ENCODE peak calls at places on chromosomes 13 and 19, in ten cellular contexts. One of them, this sample, is unnamed. For H3K27me3, the result is how much of the 10 kb centered on the place peaks cover.

GRCh38 chr19:3725640-3726310 is 17.6 kb downstream of the TJP3 start:
- DNase-seq in body of pancreas: peak
- DNase-seq in AG04450: no peak
- DNase-seq in CD8-positive, alpha-beta memory T cell: no peak
- DNase-seq in naive thymus-derived CD4-positive, alpha-beta T cell: no peak
- DNase-seq in stomach: peak
- DNase-seq in K562: no peak
- DNase-seq in IMR-90: no peak
- DNase-seq in endothelial cell of umbilical vein: no peak
- DNase-seq in endodermal cell: peak
- DNase-seq in this sample: no peak

GRCh38 chr13:42041684-42042035 is 6.8 kb upstream of the DGKH start:
- DNase-seq in body of pancreas: peak
- DNase-seq in AG04450: no peak
- DNase-seq in IMR-90: peak
- DNase-seq in endodermal cell: peak
- DNase-seq in naive thymus-derived CD4-positive, alpha-beta T cell: no peak
- DNase-seq in stomach: peak
- DNase-seq in K562: peak
- DNase-seq in endothelial cell of umbilical vein: no peak
- DNase-seq in CD8-positive, alpha-beta memory T cell: no peak
- DNase-seq in this sample: peak

GRCh38 chr19:11130824-11131455 is 24.6 kb downstream of the SPC24 start:
- DNase-seq in stomach: peak
- DNase-seq in endodermal cell: peak
- DNase-seq in CD8-positive, alpha-beta memory T cell: peak
- DNase-seq in K562: peak
- DNase-seq in naive thymus-derived CD4-positive, alpha-beta T cell: peak
- DNase-seq in body of pancreas: peak
- DNase-seq in endothelial cell of umbilical vein: peak
- DNase-seq in IMR-90: peak
- DNase-seq in AG04450: peak
- DNase-seq in this sample: peak

GRCh38 chr19:57010541-57010940 is 109.2 kb upstream of the USP29 start:
- DNase-seq in endodermal cell: no peak
- DNase-seq in body of pancreas: no peak
- DNase-seq in CD8-positive, alpha-beta memory T cell: no peak
- DNase-seq in K562: no peak
- DNase-seq in IMR-90: no peak
- DNase-seq in endothelial cell of umbilical vein: no peak
- DNase-seq in AG04450: no peak
- DNase-seq in stomach: no peak
- DNase-seq in naive thymus-derived CD4-positive, alpha-beta T cell: no peak
- DNase-seq in this sample: no peak

GRCh38 chr19:42552086-42553065 is 24.1 kb upstream of the CEACAM1 start:
- DNase-seq in naive thymus-derived CD4-positive, alpha-beta T cell: no peak
- DNase-seq in IMR-90: no peak
- DNase-seq in CD8-positive, alpha-beta memory T cell: no peak
- DNase-seq in AG04450: no peak
- DNase-seq in stomach: peak
- DNase-seq in K562: no peak
- DNase-seq in body of pancreas: no peak
- DNase-seq in endodermal cell: no peak
- DNase-seq in endothelial cell of umbilical vein: no peak
- DNase-seq in this sample: no peak

GRCh38 chr13:46962286-46962941 is 65.6 kb upstream of the HTR2A start:
- DNase-seq in body of pancreas: no peak
- DNase-seq in endodermal cell: no peak
- DNase-seq in K562: peak
- DNase-seq in naive thymus-derived CD4-positive, alpha-beta T cell: no peak
- DNase-seq in AG04450: no peak
- DNase-seq in stomach: no peak
- DNase-seq in endothelial cell of umbilical vein: no peak
- DNase-seq in CD8-positive, alpha-beta memory T cell: no peak
- DNase-seq in IMR-90: peak
- DNase-seq in this sample: peak

GRCh38 chr13:113812140-113813036 is 51.5 kb downstream of the GAS6 start:
- DNase-seq in K562: no peak
- DNase-seq in endothelial cell of umbilical vein: no peak
- DNase-seq in stomach: no peak
- DNase-seq in naive thymus-derived CD4-positive, alpha-beta T cell: no peak
- DNase-seq in IMR-90: no peak
- DNase-seq in CD8-positive, alpha-beta memory T cell: no peak
- DNase-seq in AG04450: no peak
- DNase-seq in body of pancreas: no peak
- DNase-seq in endodermal cell: no peak
- DNase-seq in this sample: no peak

GRCh38 chr13:79663977-79664636 is 183.2 kb downstream of the NDFIP2 start:
- DNase-seq in endothelial cell of umbilical vein: no peak
- DNase-seq in naive thymus-derived CD4-positive, alpha-beta T cell: no peak
- DNase-seq in body of pancreas: no peak
- DNase-seq in IMR-90: no peak
- DNase-seq in K562: no peak
- DNase-seq in AG04450: no peak
- DNase-seq in CD8-positive, alpha-beta memory T cell: no peak
- DNase-seq in endodermal cell: no peak
- DNase-seq in stomach: no peak
- DNase-seq in this sample: no peak

GRCh38 chr13:26584713-26585112 is 27.2 kb downstream of the WASF3 start:
- DNase-seq in K562: no peak
- DNase-seq in body of pancreas: no peak
- DNase-seq in stomach: no peak
- DNase-seq in IMR-90: peak
- DNase-seq in endodermal cell: no peak
- DNase-seq in naive thymus-derived CD4-positive, alpha-beta T cell: no peak
- DNase-seq in endothelial cell of umbilical vein: peak
- DNase-seq in AG04450: no peak
- DNase-seq in CD8-positive, alpha-beta memory T cell: no peak
- DNase-seq in this sample: no peak

GRCh38 chr19:5124111-5124855 is 155.4 kb downstream of the KDM4B start:
- DNase-seq in stomach: no peak
- DNase-seq in CD8-positive, alpha-beta memory T cell: no peak
- DNase-seq in body of pancreas: no peak
- DNase-seq in endothelial cell of umbilical vein: no peak
- DNase-seq in endodermal cell: no peak
- DNase-seq in K562: no peak
- DNase-seq in AG04450: no peak
- DNase-seq in IMR-90: no peak
- DNase-seq in naive thymus-derived CD4-positive, alpha-beta T cell: no peak
- DNase-seq in this sample: no peak

GRCh38 chr19:46579286-46579944 is 21.7 kb upstream of the CALM3 start:
- DNase-seq in K562: no peak
- DNase-seq in endothelial cell of umbilical vein: no peak
- DNase-seq in endodermal cell: peak
- DNase-seq in IMR-90: no peak
- DNase-seq in AG04450: no peak
- DNase-seq in body of pancreas: no peak
- DNase-seq in stomach: no peak
- DNase-seq in CD8-positive, alpha-beta memory T cell: peak
- DNase-seq in naive thymus-derived CD4-positive, alpha-beta T cell: peak
- DNase-seq in this sample: no peak

GRCh38 chr13:28322256-28322895 is 172.6 kb downstream of the FLT1 start:
- DNase-seq in endothelial cell of umbilical vein: peak
- DNase-seq in AG04450: no peak
- DNase-seq in CD8-positive, alpha-beta memory T cell: no peak
- DNase-seq in K562: no peak
- DNase-seq in stomach: no peak
- DNase-seq in body of pancreas: no peak
- DNase-seq in endodermal cell: no peak
- DNase-seq in naive thymus-derived CD4-positive, alpha-beta T cell: no peak
- DNase-seq in IMR-90: peak
- DNase-seq in this sample: no peak

GRCh38 chr13:29509999-29510586 is 85.4 kb downstream of the SLC7A1 start:
- DNase-seq in CD8-positive, alpha-beta memory T cell: no peak
- DNase-seq in naive thymus-derived CD4-positive, alpha-beta T cell: no peak
- DNase-seq in AG04450: no peak
- DNase-seq in body of pancreas: no peak
- DNase-seq in endodermal cell: no peak
- DNase-seq in IMR-90: peak
- DNase-seq in K562: no peak
- DNase-seq in stomach: no peak
- DNase-seq in endothelial cell of umbilical vein: no peak
- DNase-seq in this sample: no peak

GRCh38 chr19:2866495-2867024 is 575 bp upstream of the ZNF556 start:
- DNase-seq in AG04450: no peak
- DNase-seq in naive thymus-derived CD4-positive, alpha-beta T cell: no peak
- DNase-seq in endothelial cell of umbilical vein: no peak
- DNase-seq in stomach: no peak
- DNase-seq in IMR-90: no peak
- DNase-seq in endodermal cell: no peak
- DNase-seq in CD8-positive, alpha-beta memory T cell: no peak
- DNase-seq in body of pancreas: no peak
- DNase-seq in K562: no peak
- DNase-seq in this sample: no peak

GRCh38 chr19:49553451-49554271 is 25.9 kb downstream of the RCN3 start:
- DNase-seq in stomach: peak
- DNase-seq in naive thymus-derived CD4-positive, alpha-beta T cell: peak
- DNase-seq in endodermal cell: no peak
- DNase-seq in CD8-positive, alpha-beta memory T cell: no peak
- DNase-seq in K562: no peak
- DNase-seq in IMR-90: peak
- DNase-seq in endothelial cell of umbilical vein: peak
- DNase-seq in AG04450: no peak
- DNase-seq in body of pancreas: peak
- DNase-seq in this sample: no peak
- H3K27ac ChIP-seq in stomach: peak
- H3K27ac ChIP-seq in naive thymus-derived CD4-positive, alpha-beta T cell: peak
- H3K27ac ChIP-seq in endodermal cell: peak
- H3K27ac ChIP-seq in CD8-positive, alpha-beta memory T cell: no peak
- H3K27ac ChIP-seq in K562: no peak
- H3K27ac ChIP-seq in IMR-90: no peak
- H3K27ac ChIP-seq in endothelial cell of umbilical vein: peak
- H3K27ac ChIP-seq in AG04450: no peak
- H3K27ac ChIP-seq in body of pancreas: peak
- H3K27ac ChIP-seq in this sample: no peak

GRCh38 chr13:94705081-94705751 is 7.1 kb downstream of the SOX21 start:
- DNase-seq in stomach: no peak
- DNase-seq in naive thymus-derived CD4-positive, alpha-beta T cell: no peak
- DNase-seq in IMR-90: no peak
- DNase-seq in CD8-positive, alpha-beta memory T cell: no peak
- DNase-seq in AG04450: no peak
- DNase-seq in body of pancreas: no peak
- DNase-seq in K562: no peak
- DNase-seq in endothelial cell of umbilical vein: no peak
- DNase-seq in endodermal cell: no peak
- DNase-seq in this sample: no peak
- H3K27me3 ChIP-seq in stomach: under half
- H3K27me3 ChIP-seq in naive thymus-derived CD4-positive, alpha-beta T cell: under half
- H3K27me3 ChIP-seq in IMR-90: half or more
- H3K27me3 ChIP-seq in CD8-positive, alpha-beta memory T cell: half or more
- H3K27me3 ChIP-seq in AG04450: half or more
- H3K27me3 ChIP-seq in body of pancreas: under half
- H3K27me3 ChIP-seq in K562: under half
- H3K27me3 ChIP-seq in endothelial cell of umbilical vein: half or more
- H3K27me3 ChIP-seq in endodermal cell: half or more
- H3K27me3 ChIP-seq in this sample: under half

GRCh38 chr19:1151037-1151716 is 22.9 kb downstream of the SBNO2 start:
- DNase-seq in naive thymus-derived CD4-positive, alpha-beta T cell: no peak
- DNase-seq in stomach: no peak
- DNase-seq in K562: no peak
- DNase-seq in endothelial cell of umbilical vein: no peak
- DNase-seq in AG04450: no peak
- DNase-seq in endodermal cell: no peak
- DNase-seq in IMR-90: no peak
- DNase-seq in body of pancreas: no peak
- DNase-seq in CD8-positive, alpha-beta memory T cell: no peak
- DNase-seq in this sample: no peak

GRCh38 chr19:1153891-1154730 is 20.0 kb downstream of the SBNO2 start:
- DNase-seq in naive thymus-derived CD4-positive, alpha-beta T cell: no peak
- DNase-seq in IMR-90: no peak
- DNase-seq in stomach: no peak
- DNase-seq in endodermal cell: no peak
- DNase-seq in endothelial cell of umbilical vein: no peak
- DNase-seq in CD8-positive, alpha-beta memory T cell: no peak
- DNase-seq in AG04450: no peak
- DNase-seq in body of pancreas: no peak
- DNase-seq in K562: no peak
- DNase-seq in this sample: no peak

GRCh38 chr19:1149259-1150045 is 24.6 kb downstream of the SBNO2 start:
- DNase-seq in endothelial cell of umbilical vein: no peak
- DNase-seq in endodermal cell: no peak
- DNase-seq in IMR-90: no peak
- DNase-seq in CD8-positive, alpha-beta memory T cell: no peak
- DNase-seq in naive thymus-derived CD4-positive, alpha-beta T cell: no peak
- DNase-seq in stomach: no peak
- DNase-seq in body of pancreas: no peak
- DNase-seq in AG04450: no peak
- DNase-seq in K562: no peak
- DNase-seq in this sample: no peak

GRCh38 chr19:1150333-1151036 is 23.6 kb downstream of the SBNO2 start:
- DNase-seq in IMR-90: no peak
- DNase-seq in AG04450: no peak
- DNase-seq in endothelial cell of umbilical vein: no peak
- DNase-seq in stomach: no peak
- DNase-seq in body of pancreas: no peak
- DNase-seq in endodermal cell: no peak
- DNase-seq in CD8-positive, alpha-beta memory T cell: no peak
- DNase-seq in naive thymus-derived CD4-positive, alpha-beta T cell: no peak
- DNase-seq in K562: no peak
- DNase-seq in this sample: no peak

DNA sequence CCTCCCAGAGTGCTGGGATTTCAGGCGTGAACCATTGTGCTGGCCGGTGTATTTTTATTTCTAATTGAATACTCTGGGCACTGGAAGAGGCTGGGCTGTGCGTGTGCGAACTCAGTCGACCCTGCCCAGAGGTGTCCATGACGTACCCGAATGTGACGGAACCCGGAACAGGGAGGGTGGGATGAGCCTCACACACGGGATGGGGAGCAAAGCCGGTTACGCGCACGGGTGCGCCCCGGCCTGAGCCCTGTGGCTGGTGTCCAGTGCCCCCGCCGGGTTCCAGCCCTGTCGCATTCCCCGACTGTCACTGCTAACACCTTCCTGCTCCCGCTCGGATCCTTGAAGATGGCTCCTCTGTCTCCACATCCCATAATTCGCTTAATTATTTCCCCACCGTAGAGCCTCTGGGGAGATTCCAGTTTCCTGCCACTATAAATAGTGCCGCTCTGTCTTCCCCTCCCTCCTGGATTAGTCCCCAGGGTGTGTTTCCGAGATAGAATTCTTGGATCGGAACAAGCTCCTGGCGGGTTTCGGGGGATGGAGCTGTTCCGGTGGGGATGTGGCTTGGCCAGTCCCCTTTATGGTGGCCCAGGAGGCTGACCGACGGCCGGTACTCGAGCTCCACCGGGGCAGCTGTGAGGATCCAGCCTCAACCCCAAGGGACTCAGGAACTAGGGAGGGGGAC is 22.0 kb downstream of the SBNO2 start:
- DNase-seq in CD8-positive, alpha-beta memory T cell: no peak
- DNase-seq in body of pancreas: no peak
- DNase-seq in naive thymus-derived CD4-positive, alpha-beta T cell: no peak
- DNase-seq in endodermal cell: no peak
- DNase-seq in stomach: no peak
- DNase-seq in K562: no peak
- DNase-seq in AG04450: no peak
- DNase-seq in IMR-90: no peak
- DNase-seq in endothelial cell of umbilical vein: no peak
- DNase-seq in this sample: no peak
- H3K27ac ChIP-seq in CD8-positive, alpha-beta memory T cell: no peak
- H3K27ac ChIP-seq in body of pancreas: peak
- H3K27ac ChIP-seq in naive thymus-derived CD4-positive, alpha-beta T cell: no peak
- H3K27ac ChIP-seq in endodermal cell: no peak
- H3K27ac ChIP-seq in stomach: peak
- H3K27ac ChIP-seq in K562: no peak
- H3K27ac ChIP-seq in AG04450: peak
- H3K27ac ChIP-seq in IMR-90: no peak
- H3K27ac ChIP-seq in endothelial cell of umbilical vein: no peak
- H3K27ac ChIP-seq in this sample: no peak

GRCh38 chr19:27770095-27770494 is 1442.9 kb downstream of the UQCRFS1 start:
- DNase-seq in endothelial cell of umbilical vein: no peak
- DNase-seq in stomach: no peak
- DNase-seq in AG04450: no peak
- DNase-seq in CD8-positive, alpha-beta memory T cell: no peak
- DNase-seq in IMR-90: no peak
- DNase-seq in body of pancreas: no peak
- DNase-seq in naive thymus-derived CD4-positive, alpha-beta T cell: no peak
- DNase-seq in K562: no peak
- DNase-seq in endodermal cell: peak
- DNase-seq in this sample: no peak
- H3K27me3 ChIP-seq in endothelial cell of umbilical vein: under half
- H3K27me3 ChIP-seq in stomach: under half
- H3K27me3 ChIP-seq in AG04450: under half
- H3K27me3 ChIP-seq in CD8-positive, alpha-beta memory T cell: under half
- H3K27me3 ChIP-seq in IMR-90: under half
- H3K27me3 ChIP-seq in body of pancreas: under half
- H3K27me3 ChIP-seq in naive thymus-derived CD4-positive, alpha-beta T cell: under half
- H3K27me3 ChIP-seq in K562: under half
- H3K27me3 ChIP-seq in endodermal cell: under half
- H3K27me3 ChIP-seq in this sample: under half